ENCODE peak calls at places on chromosome 7, in seven cellular contexts. W is IMR-90, R is mesendoderm, U is tibial nerve, M is dorsolateral prefrontal cortex, G is brain microvascular endothelial cell, J is heart left ventricle. Y is an unnamed sample.
A peak's percentile ranks its signal among the peaks of the same experiment; 100 is the strongest.

GRCh38 chr7:47991741-47992311 is 12.4 kb upstream of the HUS1 start:
- DNase-seq in R (peak; percentile 95), M (peak; percentile 31), G (peak; percentile 63), W (peak; percentile 51), U (peak; percentile 81), J (peak; percentile 90), Y (peak; percentile 96)

GRCh38 chr7:142436601-142437000 is 178.7 kb upstream of the PRSS58 start:
- DNase-seq in R (no peak), U (no peak), G (no peak), J (no peak), M (no peak), W (peak; percentile 34), Y (no peak)

GRCh38 chr7:11486271-11486670 is 345.7 kb downstream of the THSD7A start:
- DNase-seq in W (no peak), J (no peak), R (no peak), M (no peak), U (no peak), G (no peak), Y (no peak)

GRCh38 chr7:76225379-76225778 is 23.7 kb downstream of the SRRM3 start:
- DNase-seq in G (no peak), R (peak; percentile 62), U (no peak), J (no peak), W (peak; percentile 23), M (no peak), Y (peak; percentile 93)

GRCh38 chr7:117871778-117872538 is 1.3 kb downstream of the CTTNBP2 start:
- DNase-seq in W (no peak), G (peak; percentile 2), J (peak; percentile 34), R (peak; percentile 59), M (peak; percentile 59), U (peak; percentile 17), Y (peak; percentile 75)

GRCh38 chr7:44609829-44610228 is 3.4 kb downstream of the OGDH start:
- DNase-seq in W (no peak), U (no peak), J (no peak), M (no peak), G (no peak), R (no peak), Y (no peak)

GRCh38 chr7:28674359-28674782 is 262.1 kb downstream of the CREB5 start:
- DNase-seq in W (peak; percentile 7), M (no peak), J (no peak), U (no peak), R (peak; percentile 70), G (no peak), Y (no peak)

GRCh38 chr7:76216683-76217082 is 15.0 kb downstream of the SRRM3 start:
- DNase-seq in W (no peak), U (no peak), R (no peak), G (no peak), J (no peak), M (no peak), Y (no peak)

GRCh38 chr7:43767311-43767710 is 8.8 kb downstream of the BLVRA start:
- DNase-seq in U (no peak), G (no peak), R (no peak), M (no peak), J (no peak), W (no peak), Y (no peak)

GRCh38 chr7:143507094-143507518 is 29.4 kb downstream of the TAS2R41 start:
- DNase-seq in W (no peak), R (no peak), J (no peak), M (no peak), G (no peak), U (no peak), Y (no peak)

GRCh38 chr7:88301924-88302323 is 4.8 kb downstream of the STEAP4 start:
- DNase-seq in G (no peak), R (no peak), J (no peak), W (no peak), M (no peak), U (no peak), Y (no peak)

GRCh38 chr7:130146693-130147520 is 58.3 kb downstream of the TMEM209 start:
- DNase-seq in J (no peak), R (no peak), M (no peak), G (no peak), U (no peak), W (no peak), Y (no peak)

GRCh38 chr7:514651-515598 is 4.7 kb downstream of the PDGFA start:
- DNase-seq in U (no peak), R (peak; percentile 49), M (no peak), G (peak; percentile 57), W (no peak), J (peak; percentile 60), Y (peak; percentile 85)

GRCh38 chr7:94303736-94304135 is 91.0 kb upstream of the COL1A2 start:
- DNase-seq in W (peak; percentile 84), G (peak; percentile 68), J (no peak), U (peak; percentile 31), M (no peak), R (no peak), Y (no peak)

GRCh38 chr7:142002179-142002578 is 6.5 kb downstream of the MGAM start:
- DNase-seq in W (no peak), G (no peak), J (no peak), U (no peak), M (no peak), R (no peak), Y (no peak)

GRCh38 chr7:139231513-139232376 is 708 bp downstream of the UBN2 start:
- DNase-seq in W (peak; percentile 6), J (peak; percentile 33), M (peak; percentile 16), U (peak; percentile 25), R (peak; percentile 50), G (peak; percentile 15), Y (peak; percentile 76)

GRCh38 chr7:159092701-159093121 is 52.0 kb downstream of the VIPR2 start:
- DNase-seq in G (no peak), R (no peak), J (no peak), U (no peak), W (no peak), M (no peak), Y (peak; percentile 38)

GRCh38 chr7:141295367-141295895 is 221.6 kb downstream of the TMEM178B start:
- DNase-seq in U (no peak), M (no peak), J (no peak), W (no peak), R (no peak), G (no peak), Y (no peak)

GRCh38 chr7:142231716-142232115 is 26.1 kb downstream of the PRSS58 start:
- DNase-seq in G (no peak), U (no peak), J (no peak), R (peak; percentile 86), W (no peak), M (no peak), Y (peak; percentile 91)

GRCh38 chr7:146961617-146962016 is 845.0 kb downstream of the CNTNAP2 start:
- DNase-seq in U (no peak), M (no peak), G (peak; percentile 94), R (peak; percentile 74), W (no peak), J (no peak), Y (no peak)

GRCh38 chr7:115693779-115694178 is 336.8 kb downstream of the TFEC start:
- DNase-seq in R (no peak), W (no peak), G (no peak), U (no peak), M (no peak), J (no peak), Y (no peak)

GRCh38 chr7:134548877-134549276 is at the start of gene AKR1B15:
- DNase-seq in R (no peak), G (no peak), J (no peak), M (no peak), W (peak; percentile 55), U (peak; percentile 47), Y (no peak)

GRCh38 chr7:44103566-44103940 is 592 bp upstream of the AEBP1 start:
- DNase-seq in J (no peak), G (no peak), U (no peak), M (no peak), W (no peak), R (no peak), Y (no peak)

GRCh38 chr7:3914385-3914784 is 613.3 kb downstream of the SDK1 start:
- DNase-seq in M (no peak), W (no peak), J (no peak), U (no peak), R (no peak), G (no peak), Y (no peak)
- H3K4me3 ChIP-seq in M (no peak overlapping the region), W (no peak overlapping the region), J (no peak overlapping the region), U (no peak overlapping the region), R (no peak overlapping the region), G (no peak overlapping the region), Y (no peak overlapping the region)

DNA sequence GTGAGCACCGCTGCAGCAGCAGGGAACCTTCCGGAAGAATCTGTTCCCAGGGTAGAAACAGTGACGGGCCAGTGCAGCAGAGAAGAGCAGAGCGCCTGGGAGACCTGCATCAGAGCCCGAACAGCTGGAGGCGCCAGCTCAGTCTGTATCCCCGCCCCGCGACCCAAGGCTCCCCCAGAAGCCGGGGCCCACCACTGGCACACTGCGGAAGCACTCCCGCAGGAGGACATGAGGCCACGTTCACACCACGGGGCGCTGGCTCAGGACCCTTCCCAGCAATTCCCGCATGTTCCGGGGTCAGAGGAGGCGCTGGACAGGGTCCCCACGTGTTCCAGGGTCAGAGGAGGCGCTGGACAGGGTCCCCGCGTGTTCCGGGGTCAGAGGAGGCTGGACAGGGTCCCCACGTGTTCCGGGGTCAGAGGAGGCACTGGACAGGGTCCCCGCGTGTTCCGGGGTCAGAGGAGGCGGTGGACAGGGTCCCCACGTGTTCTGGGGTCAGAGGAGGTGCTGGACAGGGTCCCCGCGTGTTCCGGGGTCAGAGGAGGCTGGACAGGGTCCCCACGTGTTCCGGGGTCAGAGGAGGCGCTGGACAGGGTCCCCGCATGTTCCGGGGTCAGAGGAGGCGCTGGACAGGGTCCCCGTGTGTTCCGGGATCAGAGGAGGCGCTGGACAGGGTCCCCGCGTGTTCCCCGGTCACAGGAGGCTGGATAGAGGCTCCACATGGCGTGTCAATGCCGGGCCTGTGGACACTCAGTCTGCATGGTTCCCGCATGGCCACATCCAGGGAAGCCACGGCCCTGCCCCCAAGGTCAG is 117.6 kb downstream of the MAD1L1 start:
- DNase-seq in M (no peak), G (no peak), U (no peak), W (no peak), R (no peak), J (no peak), Y (no peak)
- H3K27ac ChIP-seq in M (peak overlapping the region; percentile 87), G (no peak overlapping the region), U (no peak overlapping the region), W (no peak overlapping the region), R (no peak overlapping the region), J (peak overlapping the region; percentile 66), Y (no peak overlapping the region)

GRCh38 chr7:27112960-27113949 is 10.8 kb upstream of the HOXA2 start:
- DNase-seq in G (no peak), J (no peak), R (peak; percentile 78), M (no peak), U (no peak), W (peak; percentile 95), Y (peak; percentile 80)
- H3K4me3 ChIP-seq in G (peak overlapping the region; percentile 57), J (peak overlapping the region; percentile 46), R (no peak overlapping the region), M (no peak overlapping the region), U (peak overlapping the region; percentile 54), W (peak overlapping the region; percentile 65), Y (no peak overlapping the region)

DNA sequence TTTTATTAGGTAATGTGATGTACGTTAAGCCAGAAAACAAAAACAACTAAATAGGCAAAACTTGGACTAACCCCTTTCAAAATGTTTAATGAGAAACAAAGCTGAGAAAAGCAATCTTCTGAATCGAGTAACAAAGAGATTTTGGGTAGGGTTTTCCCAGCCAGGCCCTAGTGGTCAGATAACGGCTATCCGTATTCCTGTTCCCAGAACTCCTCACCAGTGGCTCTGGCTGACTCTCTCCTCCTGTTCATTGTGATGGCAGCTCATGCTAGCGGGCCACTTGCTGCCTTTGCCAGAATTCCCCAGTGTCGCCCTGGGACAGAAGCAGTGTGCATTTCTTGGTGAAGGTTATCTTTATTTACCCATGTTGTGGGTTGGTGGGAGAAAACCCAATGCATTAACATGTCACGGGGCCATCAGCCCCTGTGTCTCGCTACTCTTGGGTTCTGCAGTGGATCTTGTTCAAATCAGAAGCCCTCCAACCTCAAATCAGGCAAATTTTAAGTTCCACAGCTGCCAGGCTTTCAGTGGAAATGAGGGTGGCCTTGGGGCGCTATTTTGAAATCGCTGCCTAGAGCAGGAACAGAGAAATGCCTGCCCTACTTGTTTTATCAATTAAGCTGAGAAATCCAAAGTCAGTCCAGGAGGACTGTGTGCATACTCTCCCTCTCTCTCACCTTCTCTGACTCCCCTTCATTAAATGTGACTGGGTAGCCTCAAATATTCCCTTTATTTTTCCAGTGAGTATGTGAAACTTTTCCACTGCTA is 164.5 kb upstream of the NPVF start:
- DNase-seq in M (no peak), W (no peak), G (no peak), J (no peak), U (no peak), R (peak; percentile 42), Y (peak; percentile 68)
- H3K27ac ChIP-seq in M (no peak overlapping the region), W (no peak overlapping the region), G (no peak overlapping the region), J (no peak overlapping the region), U (no peak overlapping the region), R (no peak overlapping the region), Y (peak overlapping the region; percentile 16)

Y was measured in endodermal cell.